ENCODE peak calls at places on chromosomes 7 and 10, in seven cellular contexts. One of them, this sample, is unnamed.

GRCh38 chr7:71488308-71488707 is 356.4 kb downstream of the GALNT17 start:
- DNase-seq in ovary: no peak
- DNase-seq in body of pancreas: no peak
- DNase-seq in CD8-positive, alpha-beta T cell: no peak
- DNase-seq in pancreas: no peak
- DNase-seq in IMR-90: no peak
- DNase-seq in fibroblast of lung: peak; percentile 72
- DNase-seq in this sample: no peak

GRCh38 chr7:48786951-48787350 is 137.4 kb upstream of the CDC14C start:
- DNase-seq in ovary: no peak
- DNase-seq in body of pancreas: no peak
- DNase-seq in CD8-positive, alpha-beta T cell: no peak
- DNase-seq in pancreas: no peak
- DNase-seq in IMR-90: no peak
- DNase-seq in fibroblast of lung: no peak
- DNase-seq in this sample: no peak

GRCh38 chr10:82622478-82622877 is 747.5 kb downstream of the NRG3 start:
- DNase-seq in ovary: no peak
- DNase-seq in body of pancreas: no peak
- DNase-seq in CD8-positive, alpha-beta T cell: no peak
- DNase-seq in pancreas: no peak
- DNase-seq in IMR-90: no peak
- DNase-seq in fibroblast of lung: no peak
- DNase-seq in this sample: no peak

GRCh38 chr7:142110638-142111037 is 880 bp upstream of the MGAM2 start:
- DNase-seq in ovary: no peak
- DNase-seq in body of pancreas: no peak
- DNase-seq in CD8-positive, alpha-beta T cell: no peak
- DNase-seq in pancreas: no peak
- DNase-seq in IMR-90: no peak
- DNase-seq in fibroblast of lung: no peak
- DNase-seq in this sample: no peak

GRCh38 chr10:11411926-11412545 is 199.4 kb downstream of the USP6NL start:
- DNase-seq in ovary: no peak
- DNase-seq in body of pancreas: no peak
- DNase-seq in CD8-positive, alpha-beta T cell: no peak
- DNase-seq in pancreas: no peak
- DNase-seq in IMR-90: no peak
- DNase-seq in fibroblast of lung: no peak
- DNase-seq in this sample: no peak

GRCh38 chr10:114174462-114175190 is 623 bp upstream of the CCDC186 start:
- DNase-seq in ovary: no peak
- DNase-seq in body of pancreas: peak; percentile 73
- DNase-seq in CD8-positive, alpha-beta T cell: no peak
- DNase-seq in pancreas: no peak
- DNase-seq in IMR-90: peak; percentile 39
- DNase-seq in fibroblast of lung: peak; percentile 69
- DNase-seq in this sample: no peak

GRCh38 chr7:12092499-12093130 is 118.5 kb upstream of the TMEM106B start:
- DNase-seq in ovary: no peak
- DNase-seq in body of pancreas: no peak
- DNase-seq in CD8-positive, alpha-beta T cell: no peak
- DNase-seq in pancreas: no peak
- DNase-seq in IMR-90: peak; percentile 4
- DNase-seq in fibroblast of lung: no peak
- DNase-seq in this sample: no peak

GRCh38 chr7:138881578-138882188 is 83.7 kb upstream of the ATP6V0A4 start:
- DNase-seq in ovary: no peak
- DNase-seq in body of pancreas: no peak
- DNase-seq in CD8-positive, alpha-beta T cell: no peak
- DNase-seq in pancreas: no peak
- DNase-seq in IMR-90: no peak
- DNase-seq in fibroblast of lung: no peak
- DNase-seq in this sample: no peak

GRCh38 chr7:66529889-66530615 is 98.6 kb upstream of the KCTD7 start:
- DNase-seq in ovary: no peak
- DNase-seq in body of pancreas: no peak
- DNase-seq in CD8-positive, alpha-beta T cell: no peak
- DNase-seq in pancreas: no peak
- DNase-seq in IMR-90: no peak
- DNase-seq in fibroblast of lung: peak; percentile 9
- DNase-seq in this sample: no peak

GRCh38 chr10:61404771-61405170 is 48.4 kb downstream of the TMEM26 start:
- DNase-seq in ovary: no peak
- DNase-seq in body of pancreas: no peak
- DNase-seq in CD8-positive, alpha-beta T cell: no peak
- DNase-seq in pancreas: no peak
- DNase-seq in IMR-90: peak; percentile 67
- DNase-seq in fibroblast of lung: peak; percentile 73
- DNase-seq in this sample: no peak

GRCh38 chr7:54877683-54878082 is 118.7 kb upstream of the SEC61G start:
- DNase-seq in ovary: no peak
- DNase-seq in body of pancreas: peak; percentile 45
- DNase-seq in CD8-positive, alpha-beta T cell: no peak
- DNase-seq in pancreas: no peak
- DNase-seq in IMR-90: no peak
- DNase-seq in fibroblast of lung: no peak
- DNase-seq in this sample: peak; percentile 22

GRCh38 chr7:65371468-65371867 is 2.2 kb upstream of the ZNF92 start:
- DNase-seq in ovary: no peak
- DNase-seq in body of pancreas: peak; percentile 28
- DNase-seq in CD8-positive, alpha-beta T cell: no peak
- DNase-seq in pancreas: no peak
- DNase-seq in IMR-90: no peak
- DNase-seq in fibroblast of lung: no peak
- DNase-seq in this sample: no peak

GRCh38 chr10:75355706-75356105 is 45.9 kb downstream of the ZNF503 start:
- DNase-seq in ovary: peak; percentile 1
- DNase-seq in body of pancreas: no peak
- DNase-seq in CD8-positive, alpha-beta T cell: no peak
- DNase-seq in pancreas: no peak
- DNase-seq in IMR-90: peak; percentile 21
- DNase-seq in fibroblast of lung: no peak
- DNase-seq in this sample: no peak

GRCh38 chr10:132142396-132143161 is 44.2 kb upstream of the DPYSL4 start:
- DNase-seq in ovary: peak; percentile 68
- DNase-seq in body of pancreas: peak; percentile 36
- DNase-seq in CD8-positive, alpha-beta T cell: peak; percentile 47
- DNase-seq in pancreas: peak; percentile 87
- DNase-seq in IMR-90: no peak
- DNase-seq in fibroblast of lung: no peak
- DNase-seq in this sample: no peak

GRCh38 chr7:85748861-85749260 is 562.0 kb upstream of the SEMA3D start:
- DNase-seq in ovary: no peak
- DNase-seq in body of pancreas: no peak
- DNase-seq in CD8-positive, alpha-beta T cell: no peak
- DNase-seq in pancreas: no peak
- DNase-seq in IMR-90: no peak
- DNase-seq in fibroblast of lung: no peak
- DNase-seq in this sample: no peak

GRCh38 chr10:132094581-132095234 is 29.0 kb downstream of the JAKMIP3 start:
- DNase-seq in ovary: no peak
- DNase-seq in body of pancreas: no peak
- DNase-seq in CD8-positive, alpha-beta T cell: no peak
- DNase-seq in pancreas: no peak
- DNase-seq in IMR-90: no peak
- DNase-seq in fibroblast of lung: no peak
- DNase-seq in this sample: no peak

GRCh38 chr7:101823596-101823995 is 6.2 kb downstream of the CUX1 start:
- DNase-seq in ovary: no peak
- DNase-seq in body of pancreas: no peak
- DNase-seq in CD8-positive, alpha-beta T cell: no peak
- DNase-seq in pancreas: no peak
- DNase-seq in IMR-90: no peak
- DNase-seq in fibroblast of lung: no peak
- DNase-seq in this sample: no peak

GRCh38 chr7:39510738-39511372 is 55.3 kb upstream of the YAE1 start:
- DNase-seq in ovary: no peak
- DNase-seq in body of pancreas: no peak
- DNase-seq in CD8-positive, alpha-beta T cell: no peak
- DNase-seq in pancreas: no peak
- DNase-seq in IMR-90: peak; percentile 45
- DNase-seq in fibroblast of lung: no peak
- DNase-seq in this sample: no peak

GRCh38 chr10:67788028-67788886 is 49.7 kb downstream of the DNAJC12 start:
- DNase-seq in ovary: no peak
- DNase-seq in body of pancreas: peak; percentile 73
- DNase-seq in CD8-positive, alpha-beta T cell: peak; percentile 72
- DNase-seq in pancreas: peak; percentile 90
- DNase-seq in IMR-90: no peak
- DNase-seq in fibroblast of lung: peak; percentile 25
- DNase-seq in this sample: peak; percentile 24

GRCh38 chr7:122430710-122431109 is 126.2 kb upstream of the FEZF1 start:
- DNase-seq in ovary: no peak
- DNase-seq in body of pancreas: no peak
- DNase-seq in CD8-positive, alpha-beta T cell: no peak
- DNase-seq in pancreas: no peak
- DNase-seq in IMR-90: no peak
- DNase-seq in fibroblast of lung: peak; percentile 64
- DNase-seq in this sample: no peak

GRCh38 chr7:155459867-155460461 is 2.0 kb downstream of the EN2 start:
- DNase-seq in ovary: no peak
- DNase-seq in body of pancreas: no peak
- DNase-seq in CD8-positive, alpha-beta T cell: no peak
- DNase-seq in pancreas: no peak
- DNase-seq in IMR-90: no peak
- DNase-seq in fibroblast of lung: no peak
- DNase-seq in this sample: no peak

GRCh38 chr7:5692112-5692844 is 89.2 kb downstream of the RNF216 start:
- DNase-seq in ovary: peak; percentile 61
- DNase-seq in body of pancreas: peak; percentile 78
- DNase-seq in CD8-positive, alpha-beta T cell: no peak
- DNase-seq in pancreas: no peak
- DNase-seq in IMR-90: peak; percentile 98
- DNase-seq in fibroblast of lung: peak; percentile 99
- DNase-seq in this sample: peak; percentile 83

GRCh38 chr10:104121485-104122272 is at the start of gene SFR1:
- DNase-seq in ovary: peak; percentile 99
- DNase-seq in body of pancreas: peak; percentile 99
- DNase-seq in CD8-positive, alpha-beta T cell: peak; percentile 99
- DNase-seq in pancreas: peak; percentile 98
- DNase-seq in IMR-90: peak; percentile 97
- DNase-seq in fibroblast of lung: peak; percentile 98
- DNase-seq in this sample: peak; percentile 90

GRCh38 chr10:122291739-122292138 is 20.6 kb downstream of the BTBD16 start:
- DNase-seq in ovary: no peak
- DNase-seq in body of pancreas: no peak
- DNase-seq in CD8-positive, alpha-beta T cell: no peak
- DNase-seq in pancreas: no peak
- DNase-seq in IMR-90: no peak
- DNase-seq in fibroblast of lung: no peak
- DNase-seq in this sample: no peak
- H3K4me1 ChIP-seq in ovary: no peaks in the 10 kb centered on the region
- H3K4me1 ChIP-seq in body of pancreas: no peaks in the 10 kb centered on the region
- H3K4me1 ChIP-seq in CD8-positive, alpha-beta T cell: peaks cover 6% of the 10 kb centered on the region
- H3K4me1 ChIP-seq in pancreas: no peaks in the 10 kb centered on the region
- H3K4me1 ChIP-seq in IMR-90: peaks cover 8% of the 10 kb centered on the region
- H3K4me1 ChIP-seq in fibroblast of lung: peaks cover 5% of the 10 kb centered on the region
- H3K4me1 ChIP-seq in this sample: peaks cover 15% of the 10 kb centered on the region

GRCh38 chr7:112103246-112103645 is 103.0 kb downstream of the DOCK4 start:
- DNase-seq in ovary: no peak
- DNase-seq in body of pancreas: no peak
- DNase-seq in CD8-positive, alpha-beta T cell: no peak
- DNase-seq in pancreas: no peak
- DNase-seq in IMR-90: peak; percentile 56
- DNase-seq in fibroblast of lung: peak; percentile 36
- DNase-seq in this sample: no peak
- H3K4me1 ChIP-seq in ovary: no peaks in the 10 kb centered on the region
- H3K4me1 ChIP-seq in body of pancreas: peaks cover under 1% of the 10 kb centered on the region
- H3K4me1 ChIP-seq in CD8-positive, alpha-beta T cell: no peaks in the 10 kb centered on the region
- H3K4me1 ChIP-seq in pancreas: no peaks in the 10 kb centered on the region
- H3K4me1 ChIP-seq in IMR-90: peaks cover 1% of the 10 kb centered on the region
- H3K4me1 ChIP-seq in fibroblast of lung: no peaks in the 10 kb centered on the region
- H3K4me1 ChIP-seq in this sample: no peaks in the 10 kb centered on the region

DNA sequence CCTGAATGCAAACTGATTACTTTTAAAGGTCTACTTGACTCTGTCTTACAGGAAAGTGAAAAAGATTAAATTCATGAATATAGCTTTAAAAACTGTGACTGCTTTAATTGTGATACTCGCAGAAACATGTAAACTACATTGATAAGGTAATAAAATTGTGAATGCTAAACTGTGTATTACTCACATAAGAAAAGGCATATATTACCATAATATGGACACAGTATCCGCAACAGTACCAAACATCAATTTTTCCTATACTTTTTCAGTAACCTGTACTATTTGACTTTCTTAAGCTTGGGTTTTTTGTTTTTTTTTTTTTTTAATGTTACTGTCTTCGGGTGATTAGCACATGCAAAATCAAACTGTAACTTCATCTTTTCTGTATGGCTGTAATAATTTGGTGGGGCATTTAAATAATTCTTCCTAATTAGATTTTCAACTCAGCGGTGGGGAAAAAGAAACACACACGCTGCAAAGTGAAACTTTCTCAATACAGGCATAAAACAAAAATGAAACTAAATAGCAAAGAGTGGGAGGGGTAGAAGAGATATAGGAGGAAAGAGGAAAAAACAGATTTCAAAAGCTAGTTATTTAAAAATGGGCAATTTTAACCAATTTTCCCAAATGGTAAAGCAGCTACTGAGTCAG is 23.2 kb downstream of the NT5C3A start:
- DNase-seq in ovary: no peak
- DNase-seq in body of pancreas: no peak
- DNase-seq in CD8-positive, alpha-beta T cell: no peak
- DNase-seq in pancreas: no peak
- DNase-seq in IMR-90: no peak
- DNase-seq in fibroblast of lung: peak; percentile 49
- DNase-seq in this sample: no peak
- H3K4me1 ChIP-seq in ovary: peaks cover 5% of the 10 kb centered on the region
- H3K4me1 ChIP-seq in body of pancreas: peaks cover 59% of the 10 kb centered on the region
- H3K4me1 ChIP-seq in CD8-positive, alpha-beta T cell: peaks cover 25% of the 10 kb centered on the region
- H3K4me1 ChIP-seq in pancreas: peaks cover 42% of the 10 kb centered on the region
- H3K4me1 ChIP-seq in IMR-90: peaks cover 9% of the 10 kb centered on the region
- H3K4me1 ChIP-seq in fibroblast of lung: peaks cover 5% of the 10 kb centered on the region
- H3K4me1 ChIP-seq in this sample: peaks cover 44% of the 10 kb centered on the region

GRCh38 chr7:98321301-98321700 is 39.8 kb downstream of the BRI3 start:
- DNase-seq in ovary: no peak
- DNase-seq in body of pancreas: no peak
- DNase-seq in CD8-positive, alpha-beta T cell: no peak
- DNase-seq in pancreas: no peak
- DNase-seq in IMR-90: no peak
- DNase-seq in fibroblast of lung: no peak
- DNase-seq in this sample: no peak

GRCh38 chr7:98322331-98323260 is 41.1 kb downstream of the BRI3 start:
- DNase-seq in ovary: no peak
- DNase-seq in body of pancreas: no peak
- DNase-seq in CD8-positive, alpha-beta T cell: no peak
- DNase-seq in pancreas: no peak
- DNase-seq in IMR-90: no peak
- DNase-seq in fibroblast of lung: peak; percentile 13
- DNase-seq in this sample: no peak

GRCh38 chr7:98315318-98315993 is 34.0 kb downstream of the BRI3 start:
- DNase-seq in ovary: no peak
- DNase-seq in body of pancreas: no peak
- DNase-seq in CD8-positive, alpha-beta T cell: no peak
- DNase-seq in pancreas: no peak
- DNase-seq in IMR-90: no peak
- DNase-seq in fibroblast of lung: no peak
- DNase-seq in this sample: no peak

GRCh38 chr7:98317366-98318040 is 36.0 kb downstream of the BRI3 start:
- DNase-seq in ovary: no peak
- DNase-seq in body of pancreas: no peak
- DNase-seq in CD8-positive, alpha-beta T cell: no peak
- DNase-seq in pancreas: no peak
- DNase-seq in IMR-90: no peak
- DNase-seq in fibroblast of lung: no peak
- DNase-seq in this sample: no peak

GRCh38 chr7:98319176-98319575 is 37.7 kb downstream of the BRI3 start:
- DNase-seq in ovary: no peak
- DNase-seq in body of pancreas: no peak
- DNase-seq in CD8-positive, alpha-beta T cell: no peak
- DNase-seq in pancreas: no peak
- DNase-seq in IMR-90: no peak
- DNase-seq in fibroblast of lung: no peak
- DNase-seq in this sample: no peak
- H3K4me1 ChIP-seq in ovary: peaks cover 1% of the 10 kb centered on the region
- H3K4me1 ChIP-seq in body of pancreas: peaks cover 7% of the 10 kb centered on the region
- H3K4me1 ChIP-seq in CD8-positive, alpha-beta T cell: no peaks in the 10 kb centered on the region
- H3K4me1 ChIP-seq in pancreas: no peaks in the 10 kb centered on the region
- H3K4me1 ChIP-seq in IMR-90: no peaks in the 10 kb centered on the region
- H3K4me1 ChIP-seq in fibroblast of lung: no peaks in the 10 kb centered on the region
- H3K4me1 ChIP-seq in this sample: no peaks in the 10 kb centered on the region